ENCODE peak calls at places on chromosomes 1 and 21, in five cellular contexts. Q is HCT116, S is heart left ventricle, I is ovary, H is OCI-LY7. N is an unnamed sample. For H3K36me3, the result is how much of the 10 kb centered on the place peaks cover.

GRCh38 chr1:2585318-2586092 is 1.1 kb upstream of the PRXL2B start:
- DNase-seq in Q (no peak), S (peak), I (peak), H (peak), N (peak)

GRCh38 chr1:20371411-20371810 is 80.7 kb downstream of the VWA5B1 start:
- DNase-seq in Q (no peak), S (no peak), I (no peak), H (no peak), N (peak)

GRCh38 chr1:47785561-47786271 is 211.5 kb downstream of the TRABD2B start:
- DNase-seq in Q (no peak), S (peak), I (no peak), H (no peak), N (no peak)

GRCh38 chr1:24185056-24185455 is 2.0 kb downstream of the IFNLR1 start:
- DNase-seq in Q (no peak), S (no peak), I (no peak), H (no peak), N (no peak)

GRCh38 chr1:17520473-17521319 is 18.8 kb upstream of the ARHGEF10L start:
- DNase-seq in Q (no peak), S (no peak), I (no peak), H (no peak), N (no peak)

GRCh38 chr21:45602106-45602505 is 41.4 kb upstream of the PCBP3 start:
- DNase-seq in Q (no peak), S (no peak), I (no peak), H (no peak), N (no peak)

GRCh38 chr21:39676054-39676771 is 63.5 kb downstream of the B3GALT5 start:
- DNase-seq in Q (no peak), S (peak), I (no peak), H (no peak), N (no peak)

GRCh38 chr1:54493608-54494007 is 54.4 kb upstream of the ACOT11 start:
- DNase-seq in Q (no peak), S (no peak), I (no peak), H (no peak), N (no peak)

GRCh38 chr1:219189021-219189824 is 15.5 kb downstream of the LYPLAL1 start:
- DNase-seq in Q (no peak), S (no peak), I (no peak), H (no peak), N (no peak)

GRCh38 chr1:186438567-186438966 is 22.3 kb downstream of the PDC start:
- DNase-seq in Q (no peak), S (no peak), I (no peak), H (no peak), N (no peak)

GRCh38 chr1:228494391-228494790 is 7.2 kb downstream of the RNF187 start:
- DNase-seq in Q (no peak), S (no peak), I (no peak), H (no peak), N (no peak)
- H3K36me3 ChIP-seq in Q (under half), S (under half), I (under half), H (half or more), N (under half)

GRCh38 chr1:88916883-88917282 is 25.5 kb upstream of the GTF2B start:
- DNase-seq in Q (no peak), S (no peak), I (no peak), H (no peak), N (no peak)
- H3K36me3 ChIP-seq in Q (under half), S (under half), I (under half), H (under half), N (under half)

GRCh38 chr1:36675931-36676562 is 193.3 kb upstream of the CSF3R start:
- DNase-seq in Q (no peak), S (no peak), I (no peak), H (no peak), N (no peak)
- H3K36me3 ChIP-seq in Q (under half), S (under half), I (under half), H (under half), N (under half)

GRCh38 chr1:26887125-26887524 is 3.0 kb downstream of the GPN2 start:
- DNase-seq in Q (no peak), S (no peak), I (no peak), H (peak), N (no peak)
- H3K36me3 ChIP-seq in Q (under half), S (under half), I (under half), H (half or more), N (under half)

DNA sequence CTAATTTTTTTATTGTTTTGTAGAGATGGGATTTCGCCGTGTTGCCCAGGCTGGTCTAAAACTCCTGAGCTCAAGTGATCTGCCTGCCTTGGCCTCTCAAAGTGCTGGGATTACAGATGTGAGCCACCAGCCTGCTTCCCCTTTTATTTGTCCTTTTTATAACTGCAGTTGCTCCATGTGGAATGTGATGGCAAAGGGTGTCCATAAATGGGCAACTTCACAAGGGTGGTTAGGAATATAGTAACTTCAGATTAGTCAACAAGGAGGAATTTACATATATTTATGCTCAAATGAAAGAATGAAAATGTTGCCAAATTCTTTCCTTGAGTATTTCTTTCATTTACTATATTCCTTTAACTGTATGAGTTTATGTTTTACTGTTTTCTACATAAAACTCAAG is 182.9 kb downstream of the BACH1 start:
- DNase-seq in Q (no peak), S (no peak), I (no peak), H (no peak), N (no peak)
- H3K36me3 ChIP-seq in Q (under half), S (under half), I (under half), H (under half), N (under half)

GRCh38 chr1:26890467-26890796 is 349 bp upstream of the GPN2 start:
- DNase-seq in Q (no peak), S (no peak), I (no peak), H (no peak), N (no peak)
- H3K36me3 ChIP-seq in Q (under half), S (under half), I (under half), H (half or more), N (under half)